ENCODE peak calls at places on chromosomes 16 and 17, in seven cellular contexts. D is A549, Q is stomach, T is transverse colon, S is sigmoid colon, N is ovary, R is suprapubic skin. C is an unnamed sample. For H3K4me1, the result is how much of the 10 kb centered on the place peaks cover.

GRCh38 chr17:964881-965280 is 14.7 kb downstream of the NXN start:
- DNase-seq in D (no peak), Q (no peak), T (no peak), S (no peak), N (no peak), R (no peak), C (no peak)

GRCh38 chr17:17580662-17581470 is 10.6 kb downstream of the PEMT start:
- DNase-seq in D (no peak), Q (no peak), T (no peak), S (no peak), N (no peak), R (no peak), C (no peak)

GRCh38 chr17:8871081-8871581 is 3.7 kb upstream of the PIK3R6 start:
- DNase-seq in D (no peak), Q (no peak), T (no peak), S (no peak), N (no peak), R (no peak), C (no peak)

GRCh38 chr16:12781777-12782176 is 21.9 kb downstream of the CPPED1 start:
- DNase-seq in D (no peak), Q (no peak), T (no peak), S (no peak), N (no peak), R (no peak), C (no peak)

GRCh38 chr17:21249911-21250703 is 3.1 kb downstream of the NATD1 start:
- DNase-seq in D (no peak), Q (no peak), T (no peak), S (no peak), N (no peak), R (no peak), C (no peak)

GRCh38 chr17:16287563-16288027 is 65.7 kb downstream of the CENPV start:
- DNase-seq in D (peak), Q (peak), T (peak), S (no peak), N (no peak), R (no peak), C (no peak)

GRCh38 chr16:83624436-83625120 is 183.2 kb upstream of the HSBP1 start:
- DNase-seq in D (no peak), Q (no peak), T (no peak), S (no peak), N (no peak), R (no peak), C (no peak)

GRCh38 chr16:87487361-87487924 is 5.4 kb downstream of the ZCCHC14 start:
- DNase-seq in D (no peak), Q (peak), T (peak), S (no peak), N (no peak), R (peak), C (peak)

GRCh38 chr16:50173318-50173717 is 20.2 kb downstream of the TENT4B start:
- DNase-seq in D (no peak), Q (no peak), T (no peak), S (no peak), N (no peak), R (no peak), C (no peak)

GRCh38 chr16:24643489-24643888 is 86.0 kb upstream of the TNRC6A start:
- DNase-seq in D (no peak), Q (no peak), T (no peak), S (no peak), N (no peak), R (no peak), C (no peak)

GRCh38 chr17:14458724-14459123 is 157.8 kb downstream of the HS3ST3B1 start:
- DNase-seq in D (no peak), Q (no peak), T (no peak), S (no peak), N (no peak), R (no peak), C (no peak)

GRCh38 chr16:77599793-77600415 is 122.4 kb upstream of the NUDT7 start:
- DNase-seq in D (peak), Q (no peak), T (peak), S (no peak), N (no peak), R (no peak), C (no peak)

GRCh38 chr16:49148410-49148809 is 133.2 kb downstream of the CBLN1 start:
- DNase-seq in D (no peak), Q (no peak), T (no peak), S (no peak), N (no peak), R (no peak), C (no peak)

GRCh38 chr17:40458001-40458791 is 14.9 kb downstream of the IGFBP4 start:
- DNase-seq in D (peak), Q (peak), T (no peak), S (peak), N (peak), R (no peak), C (no peak)

GRCh38 chr16:17801024-17801423 is 330.3 kb upstream of the XYLT1 start:
- DNase-seq in D (no peak), Q (no peak), T (no peak), S (no peak), N (no peak), R (no peak), C (no peak)

GRCh38 chr16:73483934-73484712 is 436.2 kb upstream of the ZFHX3 start:
- DNase-seq in D (no peak), Q (no peak), T (no peak), S (no peak), N (no peak), R (no peak), C (no peak)

GRCh38 chr17:42843358-42843934 is 934 bp upstream of the AOC2 start:
- DNase-seq in D (peak), Q (no peak), T (no peak), S (no peak), N (no peak), R (no peak), C (peak)

GRCh38 chr17:62653831-62654829 is 26.7 kb downstream of the MRC2 start:
- DNase-seq in D (no peak), Q (peak), T (peak), S (peak), N (peak), R (peak), C (peak)

GRCh38 chr16:77763994-77764393 is 24.4 kb upstream of the VAT1L start:
- DNase-seq in D (no peak), Q (no peak), T (no peak), S (no peak), N (no peak), R (no peak), C (no peak)

GRCh38 chr16:17397499-17397891 is 73.3 kb downstream of the XYLT1 start:
- DNase-seq in D (peak), Q (peak), T (peak), S (no peak), N (no peak), R (no peak), C (peak)

GRCh38 chr17:65407017-65407416 is 154.4 kb downstream of the AXIN2 start:
- DNase-seq in D (no peak), Q (no peak), T (no peak), S (no peak), N (no peak), R (no peak), C (no peak)

GRCh38 chr17:79988163-79988971 is 47.3 kb downstream of the TBC1D16 start:
- DNase-seq in D (peak), Q (peak), T (peak), S (peak), N (peak), R (no peak), C (no peak)

GRCh38 chr17:67862614-67863217 is 37.4 kb downstream of the BPTF start:
- DNase-seq in D (no peak), Q (no peak), T (no peak), S (no peak), N (no peak), R (no peak), C (no peak)

GRCh38 chr17:67863624-67864247 is 38.4 kb downstream of the BPTF start:
- DNase-seq in D (no peak), Q (no peak), T (no peak), S (no peak), N (no peak), R (no peak), C (no peak)

GRCh38 chr17:67865438-67865837 is 40.1 kb downstream of the BPTF start:
- DNase-seq in D (no peak), Q (no peak), T (no peak), S (no peak), N (no peak), R (no peak), C (no peak)

GRCh38 chr17:67867591-67867990 is 42.3 kb downstream of the BPTF start:
- DNase-seq in D (no peak), Q (no peak), T (no peak), S (no peak), N (no peak), R (no peak), C (no peak)

GRCh38 chr17:67868176-67868575 is 42.9 kb downstream of the BPTF start:
- DNase-seq in D (no peak), Q (no peak), T (no peak), S (no peak), N (no peak), R (no peak), C (no peak)
- H3K4me1 ChIP-seq in D (under half), Q (under half), T (under half), S (under half), N (under half), R (under half), C (under half)

DNA sequence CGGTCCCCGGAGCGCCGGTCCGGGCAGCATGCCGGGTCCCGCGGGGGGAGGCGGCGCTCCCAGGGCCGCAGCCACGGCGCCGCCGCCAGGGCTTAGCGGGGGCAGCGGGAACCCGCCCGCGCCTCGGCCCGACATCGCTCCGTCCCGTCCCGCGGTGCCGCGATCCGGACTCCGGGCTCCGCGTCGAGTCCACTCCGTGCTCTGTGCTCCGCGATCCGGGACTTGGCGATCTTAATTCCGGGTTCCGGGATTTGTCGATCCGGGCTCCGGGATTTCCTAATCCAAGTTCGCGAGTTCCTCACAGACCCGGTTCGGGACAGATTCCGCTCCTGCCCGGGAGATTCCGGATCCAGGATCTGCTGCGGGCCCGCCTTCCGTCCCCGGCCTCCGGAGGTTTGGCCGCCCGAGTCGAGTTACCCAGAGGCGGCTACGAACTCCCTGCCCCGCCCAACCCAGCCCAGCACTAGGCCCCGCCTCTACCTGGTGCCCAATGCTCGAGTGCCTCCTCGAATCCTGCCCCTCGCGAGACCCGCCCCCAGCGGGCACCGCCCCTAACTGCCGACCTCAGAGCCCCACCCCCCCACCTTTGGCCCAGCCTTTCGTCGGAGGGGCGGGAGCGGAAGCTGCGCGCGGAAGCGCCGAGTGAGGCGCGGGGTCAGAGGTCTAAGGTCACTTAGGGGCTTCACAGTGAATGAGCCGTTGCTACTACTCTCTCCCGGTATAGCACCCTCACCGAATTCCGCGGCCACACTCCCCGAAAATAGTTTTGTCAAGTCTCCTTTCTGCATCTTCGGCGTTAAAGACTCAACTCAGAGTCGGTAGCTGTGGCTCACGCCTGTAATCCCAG is at the start of gene SMARCD2:
- DNase-seq in D (peak), Q (peak), T (peak), S (peak), N (peak), R (peak), C (peak)
- TF ChIP-seq EP300 in D (no peak), Q (no peak), T (no peak), S (no peak), N (peak), R (no peak), C (peak)

GRCh38 chr16:67844441-67844840 is 2.3 kb upstream of the NUTF2 start:
- DNase-seq in D (no peak), Q (no peak), T (no peak), S (no peak), N (no peak), R (no peak), C (no peak)

GRCh38 chr16:67843343-67843765 is 1.2 kb downstream of the THAP11 start:
- DNase-seq in D (no peak), Q (no peak), T (no peak), S (peak), N (peak), R (no peak), C (no peak)

GRCh38 chr16:67841816-67842508 is at the start of gene THAP11:
- DNase-seq in D (peak), Q (peak), T (peak), S (peak), N (peak), R (peak), C (peak)

GRCh38 chr16:67841198-67841815 is 813 bp upstream of the THAP11 start:
- DNase-seq in D (no peak), Q (no peak), T (no peak), S (no peak), N (no peak), R (no peak), C (no peak)

DNA sequence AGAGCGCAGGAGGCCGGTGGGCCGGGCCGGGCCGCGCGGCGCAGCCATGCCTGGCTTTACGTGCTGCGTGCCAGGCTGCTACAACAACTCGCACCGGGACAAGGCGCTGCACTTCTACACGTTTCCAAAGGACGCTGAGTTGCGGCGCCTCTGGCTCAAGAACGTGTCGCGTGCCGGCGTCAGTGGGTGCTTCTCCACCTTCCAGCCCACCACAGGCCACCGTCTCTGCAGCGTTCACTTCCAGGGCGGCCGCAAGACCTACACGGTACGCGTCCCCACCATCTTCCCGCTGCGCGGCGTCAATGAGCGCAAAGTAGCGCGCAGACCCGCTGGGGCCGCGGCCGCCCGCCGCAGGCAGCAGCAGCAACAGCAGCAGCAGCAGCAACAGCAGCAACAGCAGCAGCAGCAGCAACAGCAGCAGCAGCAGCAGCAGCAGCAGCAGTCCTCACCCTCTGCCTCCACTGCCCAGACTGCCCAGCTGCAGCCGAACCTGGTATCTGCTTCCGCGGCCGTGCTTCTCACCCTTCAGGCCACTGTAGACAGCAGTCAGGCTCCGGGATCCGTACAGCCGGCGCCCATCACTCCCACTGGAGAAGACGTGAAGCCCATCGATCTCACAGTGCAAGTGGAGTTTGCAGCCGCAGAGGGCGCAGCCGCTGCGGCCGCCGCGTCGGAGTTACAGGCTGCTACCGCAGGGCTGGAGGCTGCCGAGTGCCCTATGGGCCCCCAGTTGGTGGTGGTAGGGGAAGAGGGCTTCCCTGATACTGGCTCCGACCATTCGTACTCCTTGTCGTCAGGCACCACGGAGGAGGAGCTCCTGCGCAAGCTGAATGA is 606 bp downstream of the THAP11 start:
- DNase-seq in D (peak), Q (peak), T (peak), S (peak), N (peak), R (peak), C (no peak)
- TF ChIP-seq CTCF in D (no peak), Q (no peak), T (no peak), S (no peak), N (no peak), R (peak), C (no peak)

GRCh38 chr17:38431343-38432145 is 3.3 kb downstream of the ARHGAP23 start:
- DNase-seq in D (no peak), Q (no peak), T (no peak), S (no peak), N (peak), R (no peak), C (no peak)
- H3K4me1 ChIP-seq in D (under half), Q (half or more), T (under half), S (half or more), N (under half), R (under half), C (half or more)

GRCh38 chr17:73288534-73289302 is 23.1 kb downstream of the CDC42EP4 start:
- DNase-seq in D (peak), Q (peak), T (peak), S (peak), N (peak), R (no peak), C (peak)
- TF ChIP-seq EP300 in D (no peak), Q (no peak), T (peak), S (no peak), N (no peak), R (no peak), C (peak)

GRCh38 chr16:88886915-88887521 is 20.6 kb upstream of the PABPN1L start:
- DNase-seq in D (no peak), Q (peak), T (peak), S (peak), N (peak), R (no peak), C (peak)
- TF ChIP-seq CTCF in D (no peak), Q (no peak), T (no peak), S (no peak), N (no peak), R (peak), C (no peak)

GRCh38 chr17:77388384-77389306 is 247.9 kb downstream of the SEC14L1 start:
- DNase-seq in D (no peak), Q (no peak), T (no peak), S (no peak), N (no peak), R (no peak), C (no peak)
- H3K4me1 ChIP-seq in D (half or more), Q (half or more), T (half or more), S (half or more), N (half or more), R (half or more), C (half or more)

C was measured in tibial nerve.